ENCODE peak calls at places on chromosome 2, in five cellular contexts. X is right atrium auricular region; Z is PC-3; O is CD8-positive, alpha-beta T cell; R is CD4-positive, alpha-beta memory T cell. V is an unnamed sample.
A peak's percentile ranks its signal among the peaks of the same experiment; 100 is the strongest.

GRCh38 chr2:229586746-229587705 is 127.3 kb downstream of the DNER start:
- DNase-seq in O (no peak), X (peak; percentile 83), R (no peak), Z (peak; percentile 93), V (no peak)

GRCh38 chr2:11103984-11104793 is 51.1 kb upstream of the SLC66A3 start:
- DNase-seq in R (peak; percentile 38), X (no peak), Z (no peak), O (no peak), V (peak; percentile 27)

GRCh38 chr2:227462463-227462951 is 9.4 kb upstream of the AGFG1 start:
- DNase-seq in Z (peak; percentile 19), O (no peak), R (no peak), X (no peak), V (no peak)

GRCh38 chr2:174835797-174836255 is 71.6 kb upstream of the CHRNA1 start:
- DNase-seq in X (no peak), R (no peak), O (no peak), Z (peak; percentile 11), V (no peak)

GRCh38 chr2:21261591-21261990 is 137.8 kb downstream of the TDRD15 start:
- DNase-seq in Z (no peak), X (no peak), O (no peak), R (no peak), V (no peak)

GRCh38 chr2:204337638-204338037 is 207.6 kb upstream of the PARD3B start:
- DNase-seq in O (no peak), Z (no peak), X (no peak), R (no peak), V (no peak)

GRCh38 chr2:172693529-172694185 is 42.0 kb upstream of the RAPGEF4 start:
- DNase-seq in R (no peak), X (no peak), Z (peak; percentile 68), O (no peak), V (no peak)

GRCh38 chr2:209977386-209978239 is 24.8 kb upstream of the RPE start:
- DNase-seq in R (peak; percentile 52), O (no peak), X (no peak), Z (peak; percentile 68), V (peak; percentile 58)

GRCh38 chr2:201699384-201699783 is 940 bp upstream of the MPP4 start:
- DNase-seq in O (no peak), X (no peak), R (no peak), Z (no peak), V (no peak)

GRCh38 chr2:119233326-119234020 is 9.8 kb downstream of the STEAP3 start:
- DNase-seq in R (no peak), Z (peak; percentile 45), X (no peak), O (no peak), V (no peak)

GRCh38 chr2:108403494-108403893 is 25.7 kb downstream of the SULT1C4 start:
- DNase-seq in Z (no peak), X (no peak), R (no peak), O (no peak), V (no peak)

GRCh38 chr2:60710707-60711106 is 45.4 kb upstream of the PAPOLG start:
- DNase-seq in R (no peak), X (no peak), Z (no peak), O (no peak), V (no peak)

GRCh38 chr2:120313695-120314615 is 32.0 kb upstream of the INHBB start:
- DNase-seq in Z (no peak), O (no peak), X (no peak), R (no peak), V (no peak)

GRCh38 chr2:28088970-28089369 is 198.4 kb downstream of the BABAM2 start:
- DNase-seq in O (no peak), X (no peak), R (no peak), Z (peak; percentile 79), V (no peak)

GRCh38 chr2:202530038-202530437 is 104.7 kb upstream of the FAM117B start:
- DNase-seq in Z (no peak), X (no peak), O (no peak), R (no peak), V (peak; percentile 25)

GRCh38 chr2:157404363-157404762 is 39.5 kb downstream of the CYTIP start:
- DNase-seq in X (no peak), O (peak; percentile 56), Z (peak; percentile 46), R (peak; percentile 79), V (no peak)

GRCh38 chr2:235063501-235063961 is 111.7 kb downstream of the SH3BP4 start:
- DNase-seq in Z (no peak), X (no peak), O (no peak), R (no peak), V (no peak)

GRCh38 chr2:221569342-221570278 is 2.5 kb downstream of the EPHA4 start:
- DNase-seq in O (no peak), X (no peak), Z (no peak), R (no peak), V (no peak)

GRCh38 chr2:3635171-3636008 is 22.6 kb upstream of the ALLC start:
- DNase-seq in X (no peak), R (no peak), O (no peak), Z (peak; percentile 9), V (no peak)

GRCh38 chr2:101930019-101930418 is 61.7 kb upstream of the IL1R2 start:
- DNase-seq in O (no peak), Z (no peak), R (no peak), X (no peak), V (no peak)

GRCh38 chr2:28281739-28282138 is 110.9 kb upstream of the FOSL2 start:
- DNase-seq in X (no peak), Z (no peak), R (no peak), O (no peak), V (no peak)

GRCh38 chr2:102703748-102704147 is 58.1 kb upstream of the TMEM182 start:
- DNase-seq in Z (peak; percentile 62), R (no peak), X (no peak), O (no peak), V (no peak)

GRCh38 chr2:33791625-33792024 is 192.5 kb upstream of the FAM98A start:
- DNase-seq in O (no peak), X (no peak), R (no peak), Z (peak; percentile 71), V (no peak)

GRCh38 chr2:64035067-64035942 is 16.1 kb upstream of the VPS54 start:
- DNase-seq in Z (peak; percentile 35), R (no peak), X (no peak), O (no peak), V (no peak)

GRCh38 chr2:98842136-98842535 is 93.9 kb downstream of the CRACDL start:
- DNase-seq in Z (no peak), O (no peak), R (no peak), X (no peak), V (no peak)

GRCh38 chr2:70995227-70995729 is 605 bp upstream of the TEX261 start:
- DNase-seq in R (peak; percentile 62), O (no peak), X (peak; percentile 57), Z (peak; percentile 69), V (peak; percentile 61)

GRCh38 chr2:233818639-233819621 is 35.4 kb downstream of the HJURP start:
- DNase-seq in Z (no peak), O (no peak), X (no peak), R (no peak), V (no peak)

DNA sequence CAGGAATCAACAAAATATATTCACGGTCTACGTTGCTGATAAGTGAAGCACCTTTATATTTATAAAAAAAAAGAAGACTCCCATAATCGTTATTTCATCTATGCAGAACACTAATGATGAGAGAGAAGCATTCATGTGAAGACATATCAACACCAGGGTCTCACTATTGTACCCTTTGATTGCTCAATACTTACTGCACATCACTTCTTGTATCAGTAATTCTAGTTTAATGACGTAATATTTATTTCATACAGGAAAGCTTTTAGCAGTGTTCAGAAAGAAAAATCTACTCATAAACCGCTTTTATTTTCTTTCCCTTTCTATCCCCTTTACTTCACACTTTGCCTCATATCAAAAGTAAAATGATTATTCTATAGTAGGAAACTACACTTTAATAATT is 30.7 kb downstream of the CCDC141 start:
- DNase-seq in R (no peak), Z (no peak), O (no peak), X (no peak), V (no peak)
- H3K4me1 ChIP-seq in R (no peaks in the 10 kb centered on the region), Z (no peaks in the 10 kb centered on the region), O (peaks cover 8% of the 10 kb centered on the region), X (no peaks in the 10 kb centered on the region), V (peaks cover under 1% of the 10 kb centered on the region)

DNA sequence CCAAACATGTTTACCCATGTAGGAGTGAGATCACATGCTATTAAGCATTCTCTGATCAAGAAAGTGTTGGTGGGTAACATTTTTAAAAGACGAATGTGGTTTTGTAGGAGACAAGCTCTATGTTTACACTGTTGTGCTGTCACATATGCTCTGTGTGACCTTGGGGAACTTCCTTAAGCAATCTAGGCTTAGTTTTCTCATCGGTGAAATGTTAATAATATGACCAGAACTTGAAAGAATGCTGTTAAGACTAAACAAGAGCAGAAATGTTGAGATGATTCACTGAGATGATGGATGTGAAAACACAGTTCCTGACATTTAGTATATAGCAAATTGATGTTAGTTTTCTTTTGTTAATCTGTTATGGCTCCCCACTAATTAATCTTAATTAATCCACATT is 860.9 kb upstream of the CNTNAP5 start:
- DNase-seq in R (no peak), O (no peak), Z (no peak), X (no peak), V (no peak)
- H3K4me3 ChIP-seq in R (no peak overlapping the region), O (no peak overlapping the region), Z (no peak overlapping the region), X (no peak overlapping the region), V (no peak overlapping the region)

DNA sequence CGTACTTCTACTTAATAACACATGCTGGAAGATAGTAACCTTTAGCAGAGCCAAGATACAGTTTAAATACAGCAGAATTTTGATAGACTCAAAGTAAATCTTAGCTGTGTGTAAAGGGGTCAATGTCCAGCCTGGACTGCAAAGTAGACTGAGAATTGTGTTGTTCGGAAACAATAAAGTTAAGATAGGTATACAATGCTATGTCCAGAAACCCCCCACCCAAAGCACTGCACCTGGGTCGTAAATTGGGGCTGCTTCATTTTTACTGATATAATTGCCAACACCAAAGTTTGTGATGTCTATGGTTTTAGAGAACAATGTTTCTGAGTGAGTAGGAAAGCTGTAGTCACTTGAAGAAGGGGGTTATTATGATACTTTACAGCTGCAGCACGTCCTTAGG is 4.4 kb upstream of the NCOA1 start:
- DNase-seq in R (no peak), X (no peak), Z (no peak), O (no peak), V (no peak)
- H3K27ac ChIP-seq in R (no peak overlapping the region), X (no peak overlapping the region), Z (no peak overlapping the region), O (no peak overlapping the region), V (no peak overlapping the region)

GRCh38 chr2:17245921-17246320 is 272.3 kb downstream of the RAD51AP2 start:
- DNase-seq in R (no peak), X (no peak), O (no peak), Z (no peak), V (no peak)

GRCh38 chr2:17239550-17239949 is 278.7 kb downstream of the RAD51AP2 start:
- DNase-seq in X (no peak), Z (no peak), R (no peak), O (no peak), V (no peak)

GRCh38 chr2:17242813-17243485 is 275.3 kb downstream of the RAD51AP2 start:
- DNase-seq in R (no peak), X (no peak), Z (no peak), O (no peak), V (no peak)
- H3K4me1 ChIP-seq in R (no peaks in the 10 kb centered on the region), X (no peaks in the 10 kb centered on the region), Z (no peaks in the 10 kb centered on the region), O (no peaks in the 10 kb centered on the region), V (no peaks in the 10 kb centered on the region)

GRCh38 chr2:86225581-86225980 is 26.3 kb downstream of the MRPL35 start:
- DNase-seq in X (peak; percentile 77), R (peak; percentile 23), Z (no peak), O (peak; percentile 8), V (peak; percentile 69)
- H3K4me3 ChIP-seq in X (peak overlapping the region; percentile 17), R (no peak overlapping the region), Z (no peak overlapping the region), O (no peak overlapping the region), V (no peak overlapping the region)

V was measured in naive thymus-derived CD4-positive, alpha-beta T cell.